ENCODE peak calls at places on chromosomes 5 and 9, in eight cellular contexts. H is activated CD4-positive, alpha-beta T cell treated with anti-CD3 and anti-CD28 coated beads, Interleukin-2, amount 10 ng/mL, durations not matched to agents 7 days and 5 days; T is nephron progenitor cell; Q is astrocyte of the spinal cord; M is neuronal stem cell; S is bronchial epithelial cell; E is endodermal cell; R is NCI-H1048. X is an unnamed sample.

GRCh38 chr5:54610197-54610898 is 92.8 kb downstream of the SNX18 start:
- DNase-seq in H (peak; percentile 69), T (no peak), Q (no peak), M (no peak), S (peak; percentile 20), E (no peak), R (peak; percentile 9), X (no peak)

GRCh38 chr5:138303365-138303764 is 28.2 kb downstream of the CDC25C start:
- DNase-seq in H (no peak), T (no peak), Q (peak; percentile 20), M (no peak), S (peak; percentile 23), E (no peak), R (no peak), X (no peak)

GRCh38 chr9:93097496-93098205 is 1.6 kb downstream of the CARD19 start:
- DNase-seq in H (no peak), T (no peak), Q (no peak), M (no peak), S (no peak), E (peak; percentile 45), R (no peak), X (no peak)

GRCh38 chr5:157431544-157432200 is 28.3 kb upstream of the NIPAL4 start:
- DNase-seq in H (peak; percentile 66), T (no peak), Q (peak; percentile 71), M (peak; percentile 11), S (peak; percentile 69), E (no peak), R (no peak), X (peak; percentile 24)

GRCh38 chr9:107465467-107466451 is 23.8 kb downstream of the KLF4 start:
- DNase-seq in H (peak; percentile 13), T (peak; percentile 84), Q (peak; percentile 53), M (peak; percentile 51), S (no peak), E (peak; percentile 91), R (no peak), X (no peak)

GRCh38 chr9:86978413-86978812 is 31.1 kb upstream of the GAS1 start:
- DNase-seq in H (no peak), T (no peak), Q (peak; percentile 20), M (no peak), S (no peak), E (no peak), R (no peak), X (no peak)

GRCh38 chr5:176743136-176743827 is 67.1 kb upstream of the UNC5A start:
- DNase-seq in H (no peak), T (peak; percentile 58), Q (no peak), M (no peak), S (no peak), E (peak; percentile 80), R (no peak), X (no peak)

GRCh38 chr9:5791870-5792269 is 41.0 kb downstream of the ERMP1 start:
- DNase-seq in H (no peak), T (no peak), Q (no peak), M (no peak), S (no peak), E (no peak), R (no peak), X (no peak)

GRCh38 chr5:59173568-59173967 is 590.7 kb downstream of the RAB3C start:
- DNase-seq in H (no peak), T (no peak), Q (peak; percentile 9), M (no peak), S (no peak), E (no peak), R (no peak), X (no peak)

GRCh38 chr9:110440161-110440560 is 102.5 kb upstream of the TXNDC8 start:
- DNase-seq in H (no peak), T (no peak), Q (peak; percentile 82), M (no peak), S (peak; percentile 33), E (no peak), R (no peak), X (no peak)

GRCh38 chr5:180717989-180718388 is 21.9 kb downstream of the OR2Y1 start:
- DNase-seq in H (no peak), T (no peak), Q (no peak), M (no peak), S (no peak), E (no peak), R (no peak), X (no peak)

GRCh38 chr9:15229475-15229874 is 77.5 kb downstream of the TTC39B start:
- DNase-seq in H (no peak), T (no peak), Q (no peak), M (no peak), S (no peak), E (no peak), R (no peak), X (no peak)

GRCh38 chr9:124771867-124772621 is 933 bp upstream of the NR6A1 start:
- DNase-seq in H (peak; percentile 25), T (peak; percentile 87), Q (peak; percentile 83), M (peak; percentile 85), S (peak; percentile 53), E (peak; percentile 95), R (peak; percentile 44), X (peak; percentile 57)